ENCODE peak calls at places on chromosomes 3 and 15, in seven cellular contexts. Z is hypothalamus, T is skeletal muscle cell, I is choroid plexus epithelial cell, X is frontal cortex, H is mucosa of gallbladder, W is Ammon's horn. L is an unnamed sample.

GRCh38 chr3:63709576-63709975 is 57.1 kb downstream of the SNTN start:
- DNase-seq in Z (no peak), I (no peak), H (no peak), T (no peak), W (no peak), X (no peak), L (no peak)

GRCh38 chr3:179244874-179245273 is 6.0 kb downstream of the KCNMB3 start:
- DNase-seq in H (no peak), Z (no peak), W (no peak), I (peak), X (no peak), T (no peak), L (no peak)

GRCh38 chr3:39433642-39434041 is 27.1 kb downstream of the RPSA start:
- DNase-seq in H (no peak), T (peak), X (no peak), W (no peak), Z (no peak), I (peak), L (no peak)

GRCh38 chr3:36653095-36653494 is 111.3 kb downstream of the DCLK3 start:
- DNase-seq in Z (no peak), I (peak), T (peak), H (no peak), X (no peak), W (no peak), L (no peak)

GRCh38 chr3:187139126-187139894 is at the start of gene RPL39L:
- DNase-seq in T (peak), H (peak), X (peak), Z (peak), W (peak), I (peak), L (peak)

GRCh38 chr3:172159962-172160538 is 120.7 kb downstream of the FNDC3B start:
- DNase-seq in X (no peak), W (peak), H (peak), I (peak), Z (no peak), T (no peak), L (no peak)

GRCh38 chr15:78630886-78631633 is 9.9 kb downstream of the CHRNB4 start:
- DNase-seq in I (no peak), T (no peak), X (no peak), H (no peak), W (no peak), Z (no peak), L (no peak)

GRCh38 chr3:177341766-177342165 is 144.5 kb upstream of the TBL1XR1 start:
- DNase-seq in W (no peak), I (no peak), Z (no peak), H (no peak), X (no peak), T (no peak), L (no peak)

GRCh38 chr3:72798552-72799195 is 49.6 kb downstream of the SHQ1 start:
- DNase-seq in W (no peak), T (no peak), X (no peak), Z (no peak), H (no peak), I (peak), L (no peak)

GRCh38 chr3:187072102-187072501 is 67.2 kb downstream of the RPL39L start:
- DNase-seq in W (no peak), Z (no peak), H (no peak), X (no peak), I (no peak), T (no peak), L (no peak)

GRCh38 chr15:83973816-83974215 is 261.8 kb upstream of the GOLGA6L4 start:
- DNase-seq in W (no peak), X (no peak), T (no peak), H (no peak), Z (no peak), I (peak), L (no peak)

GRCh38 chr3:182259579-182259978 is 533.7 kb upstream of the ATP11B start:
- DNase-seq in Z (peak), H (no peak), I (no peak), T (no peak), W (peak), X (no peak), L (no peak)

GRCh38 chr15:40769310-40770146 is at the start of gene C15orf62:
- DNase-seq in T (no peak), I (peak), H (peak), X (no peak), W (peak), Z (peak), L (no peak)

GRCh38 chr15:81752974-81753373 is 292.8 kb downstream of the MEX3B start:
- DNase-seq in Z (no peak), X (no peak), I (peak), W (no peak), H (no peak), T (no peak), L (no peak)

L was measured in GOT3.